ENCODE peak calls at places on chromosomes 2 and 18, in ten cellular contexts. N is left kidney; L is posterior vena cava; W is GM23338; M is naive thymus-derived CD4-positive, alpha-beta T cell; H is mesendoderm; Y is SHP77; A is cardiac muscle cell; Z is T-helper 2 cell; O is keratinocyte. S is an unnamed sample.

GRCh38 chr2:137508739-137509384 is 455.4 kb upstream of the HNMT start:
- DNase-seq in N (no peak), L (no peak), W (peak; percentile 4), M (no peak), H (peak; percentile 34), Y (no peak), A (no peak), Z (no peak), O (no peak), S (no peak)

GRCh38 chr18:29184654-29185053 is 1007.7 kb upstream of the CDH2 start:
- DNase-seq in N (no peak), L (no peak), W (no peak), M (no peak), H (no peak), Y (no peak), A (no peak), Z (no peak), O (no peak), S (no peak)

GRCh38 chr2:197878792-197879191 is 74.4 kb downstream of the PLCL1 start:
- DNase-seq in N (no peak), L (no peak), W (peak; percentile 13), M (no peak), H (peak; percentile 44), Y (no peak), A (no peak), Z (no peak), O (no peak), S (no peak)

GRCh38 chr2:59702026-59702425 is 851.4 kb downstream of the BCL11A start:
- DNase-seq in N (no peak), L (no peak), W (no peak), M (no peak), H (no peak), Y (no peak), A (no peak), Z (no peak), O (no peak), S (no peak)

GRCh38 chr2:217220228-217221013 is 360.6 kb upstream of the TNP1 start:
- DNase-seq in N (peak; percentile 28), L (no peak), W (no peak), M (no peak), H (no peak), Y (no peak), A (no peak), Z (no peak), O (no peak), S (no peak)

GRCh38 chr2:120104002-120104467 is 91.2 kb downstream of the EPB41L5 start:
- DNase-seq in N (no peak), L (no peak), W (no peak), M (no peak), H (no peak), Y (no peak), A (no peak), Z (no peak), O (peak; percentile 94), S (no peak)

GRCh38 chr2:237260032-237260431 is 153.9 kb downstream of the COL6A3 start:
- DNase-seq in N (no peak), L (no peak), W (no peak), M (no peak), H (no peak), Y (no peak), A (no peak), Z (no peak), O (no peak), S (no peak)

GRCh38 chr2:105814291-105814940 is 69.7 kb downstream of the NCK2 start:
- DNase-seq in N (no peak), L (no peak), W (no peak), M (no peak), H (no peak), Y (no peak), A (no peak), Z (no peak), O (no peak), S (no peak)

GRCh38 chr2:45691600-45691999 is 40.1 kb downstream of the PRKCE start:
- DNase-seq in N (no peak), L (no peak), W (no peak), M (no peak), H (no peak), Y (no peak), A (no peak), Z (no peak), O (no peak), S (no peak)

GRCh38 chr18:74453011-74453571 is 4.0 kb downstream of the DIPK1C start:
- DNase-seq in N (peak; percentile 75), L (no peak), W (no peak), M (no peak), H (no peak), Y (no peak), A (no peak), Z (no peak), O (no peak), S (no peak)

GRCh38 chr2:96762529-96763253 is 2.0 kb downstream of the CNNM4 start:
- DNase-seq in N (peak; percentile 57), L (no peak), W (peak; percentile 79), M (no peak), H (peak; percentile 85), Y (no peak), A (peak; percentile 69), Z (no peak), O (no peak), S (no peak)

GRCh38 chr2:65198737-65199136 is 28.9 kb upstream of the ACTR2 start:
- DNase-seq in N (no peak), L (no peak), W (no peak), M (no peak), H (no peak), Y (no peak), A (no peak), Z (no peak), O (no peak), S (no peak)

GRCh38 chr2:207719008-207719407 is 7.6 kb downstream of the CCNYL1 start:
- DNase-seq in N (no peak), L (no peak), W (no peak), M (no peak), H (no peak), Y (no peak), A (no peak), Z (no peak), O (no peak), S (no peak)

GRCh38 chr2:127953128-127953718 is 67.5 kb upstream of the AMMECR1L start:
- DNase-seq in N (no peak), L (no peak), W (no peak), M (no peak), H (no peak), Y (no peak), A (peak; percentile 3), Z (no peak), O (no peak), S (peak; percentile 83)

GRCh38 chr2:225429718-225430117 is 30.2 kb downstream of the NYAP2 start:
- DNase-seq in N (peak; percentile 82), L (peak; percentile 72), W (peak; percentile 30), M (no peak), H (peak; percentile 20), Y (peak; percentile 79), A (peak; percentile 8), Z (no peak), O (no peak), S (no peak)

GRCh38 chr18:51278045-51278649 is 80.7 kb upstream of the MEX3C start:
- DNase-seq in N (peak; percentile 67), L (no peak), W (peak; percentile 83), M (no peak), H (peak; percentile 72), Y (peak; percentile 6), A (peak; percentile 72), Z (no peak), O (no peak), S (no peak)

GRCh38 chr2:15965564-15966019 is 25.2 kb downstream of the MYCN start:
- DNase-seq in N (no peak), L (no peak), W (no peak), M (peak; percentile 35), H (no peak), Y (no peak), A (no peak), Z (peak; percentile 15), O (no peak), S (no peak)

GRCh38 chr2:69585855-69586560 is 57.5 kb downstream of the AAK1 start:
- DNase-seq in N (peak; percentile 78), L (no peak), W (no peak), M (no peak), H (no peak), Y (no peak), A (no peak), Z (no peak), O (no peak), S (no peak)

GRCh38 chr2:36451512-36451911 is 95.9 kb downstream of the CRIM1 start:
- DNase-seq in N (no peak), L (no peak), W (no peak), M (no peak), H (no peak), Y (no peak), A (no peak), Z (no peak), O (no peak), S (no peak)

GRCh38 chr2:160384791-160385190 is 108.8 kb downstream of the RBMS1 start:
- DNase-seq in N (no peak), L (no peak), W (no peak), M (no peak), H (no peak), Y (no peak), A (no peak), Z (no peak), O (no peak), S (no peak)

GRCh38 chr18:12699747-12700146 is 2.8 kb downstream of the CEP76 start:
- DNase-seq in N (no peak), L (no peak), W (no peak), M (no peak), H (no peak), Y (no peak), A (no peak), Z (no peak), O (no peak), S (no peak)

GRCh38 chr2:60552096-60552850 is 1.2 kb downstream of the BCL11A start:
- DNase-seq in N (peak; percentile 84), L (no peak), W (peak; percentile 69), M (no peak), H (peak; percentile 80), Y (peak; percentile 40), A (peak; percentile 65), Z (no peak), O (no peak), S (peak; percentile 66)

GRCh38 chr2:95345415-95346235 is 48.5 kb downstream of the KCNIP3 start:
- DNase-seq in N (peak; percentile 95), L (peak; percentile 96), W (peak; percentile 88), M (peak; percentile 37), H (peak; percentile 76), Y (peak; percentile 34), A (peak; percentile 88), Z (peak; percentile 52), O (peak; percentile 17), S (peak; percentile 92)

GRCh38 chr2:194819367-194819766 is 837.7 kb upstream of the SLC39A10 start:
- DNase-seq in N (peak; percentile 8), L (no peak), W (peak; percentile 23), M (no peak), H (peak; percentile 33), Y (no peak), A (peak; percentile 12), Z (no peak), O (no peak), S (no peak)

GRCh38 chr2:195363496-195363895 is 293.5 kb upstream of the SLC39A10 start:
- DNase-seq in N (no peak), L (no peak), W (no peak), M (no peak), H (no peak), Y (no peak), A (no peak), Z (no peak), O (peak; percentile 15), S (no peak)

GRCh38 chr2:178066890-178067669 is 5.5 kb downstream of the PDE11A start:
- DNase-seq in N (no peak), L (no peak), W (no peak), M (no peak), H (no peak), Y (no peak), A (no peak), Z (no peak), O (no peak), S (no peak)

GRCh38 chr2:148524519-148524919 is 120.0 kb upstream of the EPC2 start:
- DNase-seq in N (no peak), L (no peak), W (no peak), M (peak; percentile 70), H (no peak), Y (no peak), A (no peak), Z (peak; percentile 22), O (no peak), S (no peak)

GRCh38 chr2:45992021-45992745 is 305.0 kb upstream of the EPAS1 start:
- DNase-seq in N (no peak), L (peak; percentile 93), W (no peak), M (no peak), H (peak; percentile 33), Y (peak; percentile 12), A (no peak), Z (no peak), O (no peak), S (peak; percentile 70)

S was measured in sigmoid colon.